ENCODE peak calls at places on chromosomes 2 and 18, in six cellular contexts. V, J, D, T, Y and A are unnamed samples.

GRCh38 chr2:63060079-63060482 is 9.5 kb downstream of the OTX1 start:
- DNase-seq in V (no peak), J (no peak), D (peak), T (no peak), Y (peak), A (no peak)

GRCh38 chr2:8039732-8040131 is 642.1 kb upstream of the ID2 start:
- DNase-seq in V (no peak), J (no peak), D (no peak), T (no peak), Y (no peak), A (no peak)

GRCh38 chr18:75162978-75163377 is 46.0 kb downstream of the PTGR3 start:
- DNase-seq in V (no peak), J (no peak), D (no peak), T (no peak), Y (no peak), A (no peak)

GRCh38 chr18:45820144-45820745 is 5.2 kb upstream of the SIGLEC15 start:
- DNase-seq in V (no peak), J (no peak), D (no peak), T (no peak), Y (no peak), A (no peak)

GRCh38 chr2:85485815-85486214 is 53.2 kb upstream of the MAT2A start:
- DNase-seq in V (no peak), J (no peak), D (no peak), T (no peak), Y (peak), A (no peak)

GRCh38 chr2:139142252-139142651 is 362.1 kb upstream of the NXPH2 start:
- DNase-seq in V (no peak), J (no peak), D (peak), T (no peak), Y (peak), A (peak)

GRCh38 chr2:222859786-222860726 is 780 bp upstream of the ACSL3 start:
- DNase-seq in V (peak), J (peak), D (peak), T (peak), Y (peak), A (peak)

GRCh38 chr2:47056875-47057731 is 98.0 kb downstream of the STPG4 start:
- DNase-seq in V (peak), J (no peak), D (peak), T (peak), Y (peak), A (no peak)

GRCh38 chr18:26014462-26014861 is 76.0 kb downstream of the SS18 start:
- DNase-seq in V (no peak), J (no peak), D (no peak), T (no peak), Y (no peak), A (no peak)

GRCh38 chr2:219433666-219434467 is 776 bp upstream of the SPEG start:
- DNase-seq in V (no peak), J (peak), D (peak), T (no peak), Y (peak), A (peak)

GRCh38 chr2:30666307-30666874 is 140.9 kb downstream of the CAPN13 start:
- DNase-seq in V (no peak), J (no peak), D (peak), T (no peak), Y (peak), A (no peak)

GRCh38 chr2:223513771-223514455 is 88.2 kb downstream of the SCG2 start:
- DNase-seq in V (no peak), J (no peak), D (peak), T (no peak), Y (peak), A (no peak)

GRCh38 chr2:109458512-109458911 is 155.3 kb downstream of the SEPTIN10 start:
- DNase-seq in V (no peak), J (no peak), D (no peak), T (no peak), Y (no peak), A (no peak)

GRCh38 chr2:131039908-131040660 is 53.2 kb downstream of the FAM168B start:
- DNase-seq in V (no peak), J (no peak), D (no peak), T (no peak), Y (peak), A (peak)

GRCh38 chr18:361941-362913 is 94.4 kb upstream of the THOC1 start:
- DNase-seq in V (no peak), J (peak), D (peak), T (peak), Y (peak), A (no peak)

GRCh38 chr2:220855296-220855695 is 716.8 kb downstream of the EPHA4 start:
- DNase-seq in V (peak), J (peak), D (peak), T (no peak), Y (peak), A (no peak)

GRCh38 chr2:208501217-208501616 is 94.6 kb downstream of the PTH2R start:
- DNase-seq in V (no peak), J (peak), D (no peak), T (no peak), Y (peak), A (peak)

GRCh38 chr2:219551412-219551811 is 7.6 kb downstream of the TMEM198 start:
- DNase-seq in V (no peak), J (peak), D (peak), T (no peak), Y (peak), A (peak)

GRCh38 chr2:70769450-70769849 is 1.4 kb upstream of the ADD2 start:
- DNase-seq in V (no peak), J (no peak), D (no peak), T (no peak), Y (no peak), A (no peak)

GRCh38 chr2:118865106-118865505 is 17.7 kb upstream of the EN1 start:
- DNase-seq in V (peak), J (peak), D (peak), T (no peak), Y (peak), A (peak)

GRCh38 chr2:182228073-182228473 is 198.8 kb downstream of the PDE1A start:
- DNase-seq in V (no peak), J (no peak), D (no peak), T (no peak), Y (no peak), A (no peak)

GRCh38 chr2:151979694-151980093 is 119.2 kb downstream of the CACNB4 start:
- DNase-seq in V (no peak), J (no peak), D (no peak), T (no peak), Y (peak), A (no peak)

GRCh38 chr2:44291281-44292248 is 16.3 kb downstream of the SLC3A1 start:
- DNase-seq in V (no peak), J (peak), D (peak), T (peak), Y (peak), A (peak)

GRCh38 chr2:226116346-226116745 is 683.3 kb downstream of the IRS1 start:
- DNase-seq in V (no peak), J (no peak), D (no peak), T (no peak), Y (no peak), A (no peak)

GRCh38 chr2:226117506-226118065 is 682.0 kb downstream of the IRS1 start:
- DNase-seq in V (no peak), J (no peak), D (peak), T (no peak), Y (no peak), A (no peak)

GRCh38 chr2:226115832-226116200 is 683.8 kb downstream of the IRS1 start:
- DNase-seq in V (no peak), J (no peak), D (no peak), T (no peak), Y (no peak), A (no peak)

GRCh38 chr2:226114436-226114835 is 685.2 kb downstream of the IRS1 start:
- DNase-seq in V (no peak), J (no peak), D (peak), T (no peak), Y (peak), A (no peak)

GRCh38 chr2:226115102-226115831 is 684.4 kb downstream of the IRS1 start:
- DNase-seq in V (no peak), J (no peak), D (peak), T (no peak), Y (peak), A (no peak)
- H3K4me3 ChIP-seq in V (no peak), J (no peak), D (no peak), T (no peak), Y (no peak), A (no peak)

GRCh38 chr2:201668402-201668801 is 25.1 kb upstream of the TMEM237 start:
- DNase-seq in V (no peak), J (no peak), D (no peak), T (no peak), Y (no peak), A (no peak)

GRCh38 chr2:201661366-201661765 is 18.1 kb upstream of the TMEM237 start:
- DNase-seq in V (no peak), J (no peak), D (no peak), T (no peak), Y (no peak), A (peak)

GRCh38 chr2:201665420-201666158 is 22.3 kb upstream of the TMEM237 start:
- DNase-seq in V (no peak), J (no peak), D (peak), T (no peak), Y (no peak), A (no peak)

GRCh38 chr2:201660293-201660895 is 17.1 kb upstream of the TMEM237 start:
- DNase-seq in V (no peak), J (peak), D (no peak), T (no peak), Y (no peak), A (no peak)

GRCh38 chr2:201664334-201664733 is 21.0 kb upstream of the TMEM237 start:
- DNase-seq in V (no peak), J (no peak), D (no peak), T (no peak), Y (no peak), A (peak)
- H3K4me3 ChIP-seq in V (no peak), J (no peak), D (no peak), T (no peak), Y (no peak), A (no peak)

GRCh38 chr2:231670892-231671616 is 37.3 kb upstream of the PTMA start:
- DNase-seq in V (peak), J (peak), D (no peak), T (no peak), Y (no peak), A (peak)
- H3K4me3 ChIP-seq in V (no peak), J (no peak), D (no peak), T (no peak), Y (no peak), A (no peak)

GRCh38 chr18:3775996-3776395 is 326.0 kb downstream of the TGIF1 start:
- DNase-seq in V (no peak), J (no peak), D (no peak), T (no peak), Y (no peak), A (no peak)
- H3K4me3 ChIP-seq in V (no peak), J (no peak), D (no peak), T (no peak), Y (no peak), A (no peak)

DNA sequence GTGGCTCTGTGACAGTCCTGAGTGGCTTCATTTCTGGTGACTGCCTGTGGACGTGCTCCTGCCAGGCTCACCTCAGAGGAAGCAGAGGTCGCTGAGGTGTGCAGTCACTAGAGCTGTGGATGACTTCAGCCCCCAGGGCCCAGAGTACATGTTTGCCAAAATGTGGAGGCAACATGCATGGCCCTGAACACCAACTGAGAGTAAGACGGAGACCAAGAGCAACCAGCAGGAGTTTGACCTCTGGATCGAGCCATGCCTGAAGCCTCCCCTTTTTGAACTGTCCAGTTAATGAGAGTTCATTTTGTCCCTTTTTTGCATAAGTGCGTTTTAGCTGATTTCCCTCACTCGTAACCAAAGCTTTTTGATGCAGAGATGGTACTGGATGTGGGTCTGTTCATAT is 184.9 kb downstream of the RTP5 start:
- DNase-seq in V (no peak), J (no peak), D (no peak), T (no peak), Y (no peak), A (no peak)
- H3K4me3 ChIP-seq in V (no peak), J (no peak), D (no peak), T (no peak), Y (no peak), A (no peak)

DNA sequence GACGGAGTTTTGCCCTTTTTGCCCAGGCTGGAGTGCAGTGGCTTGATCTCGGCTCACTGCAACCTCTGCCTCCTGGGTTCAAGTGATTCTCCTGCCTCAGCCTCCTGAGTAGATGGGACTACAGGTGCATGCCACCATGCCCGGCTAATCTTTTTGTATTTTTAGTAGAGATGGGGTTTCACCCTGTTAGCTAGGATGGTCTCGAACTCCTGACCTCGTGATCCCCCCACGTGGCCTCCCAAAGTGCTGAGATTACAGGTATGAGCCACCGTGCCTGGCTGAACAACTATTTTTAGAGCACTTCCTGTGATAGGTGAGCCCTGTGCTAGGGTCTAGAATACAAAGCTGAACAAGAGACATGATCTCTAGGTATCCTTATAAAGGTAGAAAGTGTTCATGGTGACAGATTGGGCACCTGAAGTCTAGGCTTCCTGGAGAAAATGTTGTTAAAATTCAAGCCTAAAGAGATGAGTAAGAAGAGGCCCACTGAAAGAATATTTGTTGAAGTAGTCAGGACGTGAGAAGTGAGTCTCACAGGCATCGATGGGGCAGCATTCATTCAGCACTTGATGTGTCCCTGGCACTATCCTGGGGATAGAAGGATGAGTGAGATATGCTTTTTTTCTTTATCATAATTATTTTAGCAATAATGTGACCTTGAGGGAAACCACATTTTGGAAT is 5.0 kb downstream of the ZNF236 start:
- DNase-seq in V (no peak), J (no peak), D (no peak), T (no peak), Y (no peak), A (no peak)
- H3K4me3 ChIP-seq in V (no peak), J (no peak), D (no peak), T (no peak), Y (no peak), A (no peak)

DNA sequence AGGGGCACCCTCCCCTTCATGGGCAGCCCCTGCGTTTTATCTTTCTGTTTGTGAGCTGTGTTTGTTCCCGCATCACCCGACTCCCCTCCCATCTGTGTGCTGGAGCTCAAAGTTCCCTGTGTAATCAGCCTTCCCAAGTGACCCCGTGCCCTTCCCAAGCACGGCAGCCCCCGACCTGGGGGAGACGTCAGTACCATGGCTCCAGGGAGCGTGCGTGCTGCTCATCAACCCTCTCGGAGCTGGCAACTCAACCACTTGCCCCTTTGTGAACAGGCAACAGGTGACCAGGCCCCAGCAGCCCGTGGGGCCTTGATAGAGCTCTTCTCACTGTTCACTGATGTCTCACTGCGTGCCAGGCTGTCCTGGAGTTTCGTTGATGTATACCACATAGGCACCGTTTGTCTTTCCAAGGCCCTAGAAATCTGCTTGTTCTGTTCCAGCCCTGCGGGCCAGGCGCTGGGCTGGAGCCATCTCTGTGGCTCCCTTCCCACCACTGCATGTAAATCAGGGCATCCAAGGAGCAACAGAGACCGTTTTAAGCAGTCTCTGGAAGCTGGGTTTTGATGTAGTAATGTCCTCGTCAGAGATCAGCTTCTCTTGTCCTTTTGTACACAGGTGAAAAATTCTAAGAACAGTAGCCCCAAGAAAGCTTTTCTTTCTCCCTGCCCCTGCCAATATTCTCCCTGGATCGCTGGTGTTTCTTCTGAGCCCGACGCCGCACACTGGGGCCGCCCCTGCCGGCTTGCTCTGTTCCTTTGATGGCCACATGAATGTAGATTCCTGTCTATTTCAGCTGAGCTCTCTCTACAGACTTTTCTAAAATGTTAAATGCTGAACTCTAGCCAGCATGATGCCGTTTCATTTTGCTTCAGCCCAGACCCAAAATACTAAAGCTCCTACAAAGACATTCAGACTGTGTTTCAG is 107.0 kb upstream of the PTPRM start:
- DNase-seq in V (no peak), J (no peak), D (no peak), T (no peak), Y (no peak), A (peak)
- H3K4me3 ChIP-seq in V (peak), J (no peak), D (peak), T (peak), Y (peak), A (no peak)